ENCODE peak calls at places on chromosomes 2 and 18, in nine cellular contexts. B, D, J, Q, O, G, Y, N and W are unnamed samples.

GRCh38 chr2:96953611-96954489 is 32.5 kb downstream of the FAM178B start:
- DNase-seq in B (no peak), D (no peak), J (no peak), Q (no peak), O (no peak), G (peak; percentile 49), Y (no peak), N (no peak), W (no peak)

GRCh38 chr2:13572466-13572865 is 855.7 kb downstream of the TRIB2 start:
- DNase-seq in B (no peak), D (no peak), J (peak; percentile 1), Q (no peak), O (peak; percentile 65), G (no peak), Y (no peak), N (no peak), W (no peak)

GRCh38 chr2:238636269-238637073 is 209.7 kb downstream of the ASB1 start:
- DNase-seq in B (no peak), D (no peak), J (no peak), Q (peak; percentile 86), O (peak; percentile 47), G (no peak), Y (peak; percentile 71), N (no peak), W (peak; percentile 75)

GRCh38 chr2:29495536-29495935 is 380.3 kb downstream of the CLIP4 start:
- DNase-seq in B (no peak), D (no peak), J (no peak), Q (peak; percentile 34), O (peak; percentile 16), G (no peak), Y (no peak), N (no peak), W (no peak)

GRCh38 chr18:23870963-23871362 is 143.6 kb upstream of the TTC39C start:
- DNase-seq in B (no peak), D (no peak), J (no peak), Q (no peak), O (no peak), G (no peak), Y (no peak), N (no peak), W (no peak)

GRCh38 chr2:231425811-231426703 is 30.5 kb downstream of the B3GNT7 start:
- DNase-seq in B (no peak), D (no peak), J (no peak), Q (no peak), O (no peak), G (no peak), Y (no peak), N (no peak), W (no peak)

GRCh38 chr2:16700566-16701259 is 35.1 kb upstream of the CYRIA start:
- DNase-seq in B (no peak), D (no peak), J (no peak), Q (no peak), O (no peak), G (no peak), Y (no peak), N (no peak), W (no peak)

GRCh38 chr2:194750926-194751325 is 906.1 kb upstream of the SLC39A10 start:
- DNase-seq in B (no peak), D (no peak), J (no peak), Q (no peak), O (no peak), G (no peak), Y (no peak), N (no peak), W (no peak)

GRCh38 chr2:120064664-120065063 is 51.8 kb downstream of the EPB41L5 start:
- DNase-seq in B (no peak), D (no peak), J (no peak), Q (no peak), O (no peak), G (no peak), Y (no peak), N (no peak), W (no peak)

GRCh38 chr2:10427568-10427975 is 20.6 kb downstream of the ODC1 start:
- DNase-seq in B (no peak), D (no peak), J (no peak), Q (no peak), O (no peak), G (no peak), Y (no peak), N (no peak), W (no peak)

GRCh38 chr2:181371782-181372292 is 85.3 kb upstream of the ITGA4 start:
- DNase-seq in B (no peak), D (no peak), J (no peak), Q (peak; percentile 44), O (peak; percentile 83), G (no peak), Y (peak; percentile 89), N (no peak), W (no peak)

GRCh38 chr2:195573314-195573713 is 83.7 kb upstream of the SLC39A10 start:
- DNase-seq in B (no peak), D (no peak), J (no peak), Q (no peak), O (no peak), G (no peak), Y (no peak), N (no peak), W (no peak)

GRCh38 chr2:127853667-127854066 is 4.3 kb downstream of the POLR2D start:
- DNase-seq in B (no peak), D (no peak), J (peak; percentile 35), Q (no peak), O (no peak), G (no peak), Y (no peak), N (no peak), W (no peak)

GRCh38 chr2:123502926-123503325 is 522.2 kb upstream of the CNTNAP5 start:
- DNase-seq in B (no peak), D (no peak), J (no peak), Q (peak; percentile 73), O (peak; percentile 10), G (no peak), Y (peak; percentile 19), N (no peak), W (no peak)

GRCh38 chr2:145068509-145068908 is 548.6 kb upstream of the ZEB2 start:
- DNase-seq in B (no peak), D (no peak), J (no peak), Q (no peak), O (no peak), G (no peak), Y (no peak), N (no peak), W (no peak)

GRCh38 chr2:145066151-145066661 is 546.3 kb upstream of the ZEB2 start:
- DNase-seq in B (no peak), D (no peak), J (no peak), Q (peak; percentile 38), O (no peak), G (no peak), Y (peak; percentile 63), N (no peak), W (no peak)

GRCh38 chr2:145066795-145067194 is 546.9 kb upstream of the ZEB2 start:
- DNase-seq in B (no peak), D (no peak), J (no peak), Q (peak; percentile 53), O (no peak), G (no peak), Y (no peak), N (no peak), W (no peak)

GRCh38 chr2:145067631-145068030 is 547.7 kb upstream of the ZEB2 start:
- DNase-seq in B (no peak), D (no peak), J (no peak), Q (no peak), O (no peak), G (no peak), Y (peak; percentile 5), N (no peak), W (no peak)

DNA sequence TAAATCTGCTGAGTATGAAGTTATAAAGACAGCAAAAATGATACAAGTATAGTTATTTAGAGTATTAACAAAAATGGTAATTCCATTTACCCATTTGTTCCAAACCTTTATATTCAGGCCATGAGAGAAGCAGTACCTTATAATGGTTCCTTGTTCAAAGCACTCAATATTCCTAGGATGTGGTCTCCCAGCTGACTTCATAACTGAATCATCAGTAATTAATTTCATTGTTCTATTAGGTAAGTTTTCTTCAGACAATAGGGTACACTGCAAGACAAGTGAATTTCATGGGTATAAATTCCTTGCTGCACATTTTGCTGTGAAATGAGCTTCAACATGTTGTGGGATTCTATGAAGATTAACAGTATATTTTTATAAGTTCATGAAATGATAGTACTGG is 550.8 kb upstream of the ZEB2 start:
- DNase-seq in B (no peak), D (no peak), J (no peak), Q (no peak), O (no peak), G (no peak), Y (no peak), N (no peak), W (no peak)
- TF ChIP-seq CTCF in B (no peak), D (no peak), J (no peak), Q (no peak), O (no peak), G (no peak), Y (no peak), N (no peak), W (no peak)

DNA sequence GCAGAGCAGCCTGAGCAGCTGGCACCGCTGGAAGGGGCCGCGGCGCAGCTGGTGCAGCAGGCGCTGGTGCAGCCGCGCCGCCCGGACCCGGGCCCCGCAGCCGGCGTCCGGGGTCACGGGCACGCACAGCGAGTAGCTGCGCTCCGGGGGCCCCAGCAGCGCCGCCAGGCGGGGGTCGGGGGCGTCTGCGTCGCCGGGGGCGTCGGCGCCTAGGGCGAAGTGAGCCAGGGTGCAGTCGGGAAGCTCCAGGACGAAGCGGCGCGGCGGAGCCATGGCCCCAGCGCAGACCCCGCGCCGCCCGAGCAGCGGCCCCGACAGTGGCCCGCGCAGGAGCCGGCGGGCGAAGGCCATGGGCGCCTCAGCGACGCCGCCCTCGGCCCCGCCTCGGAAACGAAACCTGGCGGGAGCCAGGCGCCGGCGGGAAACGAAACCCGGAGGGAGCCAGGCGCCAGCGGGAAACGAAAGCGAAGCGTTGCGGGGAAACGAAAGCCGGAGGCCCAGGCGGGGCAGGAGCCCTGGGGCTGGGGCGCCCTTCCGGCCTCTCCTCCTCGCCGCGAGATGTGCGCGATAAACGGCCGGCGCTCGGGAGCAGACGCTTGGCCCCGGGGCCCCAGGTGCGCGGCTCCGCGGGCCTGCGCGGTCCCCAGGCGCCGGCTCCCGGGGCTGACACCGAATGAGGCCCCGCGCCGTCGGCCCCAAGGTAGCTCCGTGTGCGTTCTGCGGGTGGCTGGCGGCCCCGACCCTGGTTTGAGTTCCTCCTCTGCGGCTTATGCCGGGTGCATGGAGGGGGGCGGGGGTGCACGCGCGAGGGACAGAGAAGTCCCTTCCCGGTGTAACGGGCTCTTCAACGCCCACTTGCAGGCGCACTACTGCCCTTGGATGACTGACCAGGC is at the start of gene CMPK2:
- DNase-seq in B (peak; percentile 85), D (peak; percentile 75), J (no peak), Q (peak; percentile 23), O (peak; percentile 46), G (peak; percentile 86), Y (peak; percentile 34), N (peak; percentile 77), W (no peak)
- TF ChIP-seq CTCF in B (no peak), D (no peak), J (no peak), Q (no peak), O (no peak), G (peak; percentile 2), Y (no peak), N (peak; percentile 31), W (peak; percentile 18)

GRCh38 chr2:3536682-3537632 is 17.6 kb upstream of the ADI1 start:
- DNase-seq in B (no peak), D (no peak), J (no peak), Q (peak; percentile 60), O (peak; percentile 62), G (no peak), Y (peak; percentile 57), N (peak; percentile 72), W (no peak)
- TF ChIP-seq CTCF in B (no peak), D (peak; percentile 29), J (peak; percentile 16), Q (peak; percentile 56), O (peak; percentile 58), G (peak; percentile 17), Y (peak; percentile 75), N (peak; percentile 48), W (peak; percentile 59)

GRCh38 chr2:112577756-112578155 is 6.7 kb upstream of the CHCHD5 start:
- DNase-seq in B (no peak), D (no peak), J (no peak), Q (peak; percentile 46), O (peak; percentile 51), G (no peak), Y (peak; percentile 50), N (no peak), W (no peak)
- TF ChIP-seq CTCF in B (no peak), D (no peak), J (no peak), Q (peak; percentile 22), O (peak; percentile 40), G (no peak), Y (peak; percentile 40), N (no peak), W (peak; percentile 37)